ENCODE peak calls at places on chromosomes 2 and 18, in six cellular contexts. W is right atrium auricular region, F is hepatocyte, R is fibroblast of lung, T is heart right ventricle, C is mesendoderm. Z is an unnamed sample.

GRCh38 chr2:54060000-54060399 is 55.4 kb upstream of the ACYP2 start:
- DNase-seq in W (no peak), F (no peak), R (no peak), T (no peak), C (no peak), Z (no peak)

GRCh38 chr2:28658369-28658768 is 93.3 kb upstream of the PPP1CB start:
- DNase-seq in W (no peak), F (peak; percentile 40), R (peak; percentile 87), T (no peak), C (peak; percentile 30), Z (peak; percentile 81)

GRCh38 chr2:190888449-190888848 is 7.8 kb downstream of the GLS start:
- DNase-seq in W (no peak), F (no peak), R (no peak), T (no peak), C (no peak), Z (no peak)

GRCh38 chr2:147846382-147847081 is 1.7 kb downstream of the ACVR2A start:
- DNase-seq in W (no peak), F (no peak), R (peak; percentile 15), T (no peak), C (no peak), Z (no peak)

GRCh38 chr2:10408649-10409579 is 39.2 kb downstream of the ODC1 start:
- DNase-seq in W (no peak), F (peak; percentile 93), R (peak; percentile 70), T (peak; percentile 74), C (peak; percentile 93), Z (peak; percentile 95)

GRCh38 chr18:12608292-12608691 is 49.6 kb downstream of the SPIRE1 start:
- DNase-seq in W (no peak), F (no peak), R (peak; percentile 76), T (no peak), C (no peak), Z (no peak)

GRCh38 chr2:45643543-45644542 is 7.6 kb upstream of the PRKCE start:
- DNase-seq in W (peak; percentile 63), F (peak; percentile 84), R (peak; percentile 45), T (peak; percentile 62), C (peak; percentile 60), Z (peak; percentile 86)

GRCh38 chr18:10164241-10165160 is 250.7 kb downstream of the VAPA start:
- DNase-seq in W (no peak), F (no peak), R (no peak), T (peak; percentile 53), C (no peak), Z (no peak)

GRCh38 chr2:26904839-26905238 is 56.9 kb downstream of the DPYSL5 start:
- DNase-seq in W (no peak), F (no peak), R (no peak), T (no peak), C (no peak), Z (no peak)

GRCh38 chr2:130963849-130964793 is 127.4 kb downstream of the ARHGEF4 start:
- DNase-seq in W (no peak), F (peak; percentile 63), R (no peak), T (no peak), C (peak; percentile 84), Z (no peak)

GRCh38 chr2:86249176-86249842 is 50.1 kb downstream of the MRPL35 start:
- DNase-seq in W (no peak), F (peak; percentile 56), R (peak; percentile 65), T (no peak), C (peak; percentile 30), Z (no peak)

GRCh38 chr2:11200651-11201050 is 45.4 kb downstream of the SLC66A3 start:
- DNase-seq in W (no peak), F (no peak), R (no peak), T (no peak), C (no peak), Z (no peak)

GRCh38 chr18:6414118-6414722 is 491 bp downstream of the L3MBTL4 start:
- DNase-seq in W (no peak), F (peak; percentile 80), R (peak; percentile 18), T (peak; percentile 63), C (peak; percentile 42), Z (no peak)

GRCh38 chr2:179250084-179250483 is 14.5 kb downstream of the SESTD1 start:
- DNase-seq in W (no peak), F (no peak), R (no peak), T (no peak), C (no peak), Z (no peak)

GRCh38 chr2:24421668-24422067 is 61.3 kb upstream of the ITSN2 start:
- DNase-seq in W (peak; percentile 65), F (peak; percentile 73), R (peak; percentile 63), T (peak; percentile 75), C (peak; percentile 82), Z (peak; percentile 82)

GRCh38 chr2:228709788-228710371 is 528.4 kb upstream of the SPHKAP start:
- DNase-seq in W (no peak), F (no peak), R (no peak), T (no peak), C (no peak), Z (no peak)

GRCh38 chr2:74119324-74119723 is 28.4 kb downstream of the BOLA3 start:
- DNase-seq in W (no peak), F (no peak), R (peak; percentile 25), T (no peak), C (no peak), Z (no peak)

GRCh38 chr2:105919191-105919811 is 174.6 kb downstream of the NCK2 start:
- DNase-seq in W (peak; percentile 57), F (peak; percentile 28), R (no peak), T (peak; percentile 72), C (no peak), Z (peak; percentile 94)

GRCh38 chr2:237859533-237860272 is at the start of gene RAMP1:
- DNase-seq in W (no peak), F (peak; percentile 56), R (no peak), T (no peak), C (peak; percentile 39), Z (no peak)

GRCh38 chr2:12918138-12918840 is 201.6 kb downstream of the TRIB2 start:
- DNase-seq in W (no peak), F (no peak), R (peak; percentile 76), T (no peak), C (no peak), Z (no peak)

GRCh38 chr2:239140346-239141020 is 260.3 kb downstream of the HDAC4 start:
- DNase-seq in W (no peak), F (no peak), R (no peak), T (no peak), C (no peak), Z (no peak)

GRCh38 chr18:42192251-42193248 is 237.5 kb downstream of the PIK3C3 start:
- DNase-seq in W (no peak), F (no peak), R (peak; percentile 1), T (no peak), C (no peak), Z (peak; percentile 38)

DNA sequence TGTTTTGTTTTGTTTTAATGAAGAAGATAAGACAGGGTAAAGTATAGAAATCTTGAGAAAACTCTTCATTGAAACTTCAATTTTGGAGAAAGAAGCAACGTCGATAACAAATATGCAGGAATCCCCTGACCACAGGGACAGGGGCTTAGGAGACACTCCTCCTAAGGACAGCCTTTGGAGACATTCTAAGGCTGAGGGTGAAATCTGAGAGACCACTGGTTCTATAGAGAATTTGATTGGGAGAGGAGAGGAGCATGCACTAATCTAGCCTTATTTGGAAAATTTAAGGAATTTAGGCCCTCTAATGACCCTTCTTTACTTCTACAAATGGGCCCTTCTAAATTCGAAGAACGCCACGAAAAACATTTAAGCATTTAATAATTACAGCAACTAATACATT is 207.6 kb downstream of the PPP1R1C start:
- DNase-seq in W (no peak), F (no peak), R (no peak), T (no peak), C (peak; percentile 10), Z (no peak)
- H3K4me3 ChIP-seq in W (no peak overlapping the region), F (no peak overlapping the region), R (no peak overlapping the region), T (no peak overlapping the region), C (no peak overlapping the region), Z (no peak overlapping the region)

GRCh38 chr2:101026253-101026701 is 24.2 kb downstream of the RPL31 start:
- DNase-seq in W (no peak), F (no peak), R (no peak), T (no peak), C (peak; percentile 10), Z (no peak)

GRCh38 chr2:101027852-101028251 is 25.8 kb downstream of the RPL31 start:
- DNase-seq in W (no peak), F (no peak), R (no peak), T (no peak), C (no peak), Z (no peak)

GRCh38 chr2:101032100-101032776 is 30.1 kb downstream of the RPL31 start:
- DNase-seq in W (no peak), F (no peak), R (no peak), T (no peak), C (no peak), Z (no peak)

GRCh38 chr2:101026923-101027469 is 24.9 kb downstream of the RPL31 start:
- DNase-seq in W (no peak), F (no peak), R (no peak), T (no peak), C (no peak), Z (no peak)

DNA sequence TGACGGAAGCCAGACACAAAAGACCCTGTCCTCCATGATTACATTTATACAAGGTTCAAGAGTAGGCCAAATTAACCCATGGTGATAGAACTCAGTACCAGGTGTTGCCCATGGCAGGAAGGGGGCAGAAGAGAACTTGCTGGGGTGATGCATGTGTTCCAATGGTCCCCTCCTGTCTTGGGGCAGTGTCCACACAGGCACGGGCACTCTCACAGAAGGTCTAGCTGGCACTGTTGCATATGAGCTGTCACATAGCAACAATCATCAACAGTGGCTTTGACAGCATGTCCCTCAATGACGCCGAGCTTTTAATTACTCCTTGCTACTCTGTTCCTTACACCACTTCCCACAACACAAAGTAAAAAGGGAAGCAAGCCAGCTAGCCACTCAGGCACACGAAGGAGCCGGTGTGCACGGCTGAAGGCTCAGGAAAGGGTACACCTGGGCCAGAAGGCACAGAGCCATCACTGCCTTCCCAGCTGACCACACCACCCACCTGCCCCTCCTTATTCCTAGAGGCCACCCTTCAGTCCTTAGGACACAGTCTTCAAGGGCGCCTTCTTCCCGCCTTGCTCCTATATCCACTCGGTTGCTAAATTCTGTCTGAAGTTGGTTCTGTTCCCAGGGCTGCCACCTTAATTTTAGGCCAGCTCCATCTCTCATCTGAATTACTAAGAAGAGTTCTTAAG is 28.9 kb downstream of the RPL31 start:
- DNase-seq in W (no peak), F (no peak), R (no peak), T (peak; percentile 38), C (no peak), Z (no peak)
- H3K36me3 ChIP-seq in W (peaks cover 73% of the 10 kb centered on the region), F (no peaks in the 10 kb centered on the region), R (no peaks in the 10 kb centered on the region), T (no peaks in the 10 kb centered on the region), C (no peaks in the 10 kb centered on the region), Z (no peaks in the 10 kb centered on the region)

GRCh38 chr2:184599875-184600227 is 1.5 kb downstream of the ZNF804A start:
- DNase-seq in W (no peak), F (no peak), R (peak; percentile 47), T (no peak), C (no peak), Z (no peak)
- H3K27ac ChIP-seq in W (no peak overlapping the region), F (no peak overlapping the region), R (no peak overlapping the region), T (no peak overlapping the region), C (no peak overlapping the region), Z (peak overlapping the region; percentile 78)

GRCh38 chr2:143843696-143844095 is 676.2 kb downstream of the ZEB2 start:
- DNase-seq in W (no peak), F (no peak), R (no peak), T (no peak), C (no peak), Z (no peak)

GRCh38 chr2:143842836-143843235 is 677.1 kb downstream of the ZEB2 start:
- DNase-seq in W (no peak), F (no peak), R (peak; percentile 3), T (no peak), C (no peak), Z (no peak)

GRCh38 chr2:143841935-143842334 is 678.0 kb downstream of the ZEB2 start:
- DNase-seq in W (no peak), F (no peak), R (peak; percentile 53), T (no peak), C (peak; percentile 45), Z (no peak)

GRCh38 chr2:143847257-143847656 is 672.7 kb downstream of the ZEB2 start:
- DNase-seq in W (no peak), F (no peak), R (no peak), T (no peak), C (no peak), Z (no peak)

GRCh38 chr2:143844986-143845385 is 674.9 kb downstream of the ZEB2 start:
- DNase-seq in W (no peak), F (no peak), R (no peak), T (no peak), C (no peak), Z (no peak)
- H3K4me3 ChIP-seq in W (no peak overlapping the region), F (no peak overlapping the region), R (no peak overlapping the region), T (no peak overlapping the region), C (no peak overlapping the region), Z (no peak overlapping the region)